ENCODE peak calls at places on chromosomes 3 and 15, in six cellular contexts. G, Y, R, V, O and X are unnamed samples.

GRCh38 chr3:195907730-195908438 is 467 bp downstream of the TNK2 start:
- DNase-seq in G (peak), Y (peak), R (peak), V (peak), O (peak), X (no peak)

GRCh38 chr15:74799843-74800558 is 12.6 kb upstream of the LMAN1L start:
- DNase-seq in G (peak), Y (peak), R (peak), V (peak), O (peak), X (no peak)

GRCh38 chr15:38864122-38864521 is 299.5 kb upstream of the RASGRP1 start:
- DNase-seq in G (no peak), Y (no peak), R (no peak), V (no peak), O (no peak), X (no peak)

GRCh38 chr15:96234109-96234892 is 96.2 kb upstream of the NR2F2 start:
- DNase-seq in G (no peak), Y (no peak), R (no peak), V (no peak), O (no peak), X (no peak)

GRCh38 chr15:48442011-48442410 is 110.8 kb downstream of the DUT start:
- DNase-seq in G (no peak), Y (no peak), R (no peak), V (no peak), O (no peak), X (no peak)

GRCh38 chr15:49538520-49538919 is 82.1 kb downstream of the FAM227B start:
- DNase-seq in G (no peak), Y (no peak), R (no peak), V (no peak), O (no peak), X (no peak)

GRCh38 chr15:22903427-22903826 is 65.0 kb downstream of the NIPA2 start:
- DNase-seq in G (no peak), Y (no peak), R (no peak), V (peak), O (no peak), X (no peak)

GRCh38 chr3:180223268-180223667 is 186.5 kb upstream of the PEX5L start:
- DNase-seq in G (no peak), Y (no peak), R (no peak), V (no peak), O (no peak), X (no peak)

GRCh38 chr3:58009026-58009748 is 965 bp downstream of the FLNB start:
- DNase-seq in G (peak), Y (peak), R (peak), V (peak), O (no peak), X (no peak)

GRCh38 chr3:24513463-24513862 is 18.8 kb upstream of the THRB start:
- DNase-seq in G (no peak), Y (no peak), R (no peak), V (no peak), O (no peak), X (no peak)

GRCh38 chr3:156307704-156308103 is 187.3 kb downstream of the KCNAB1 start:
- DNase-seq in G (no peak), Y (peak), R (peak), V (no peak), O (peak), X (no peak)

GRCh38 chr3:50612234-50612972 is 829 bp upstream of the CISH start:
- DNase-seq in G (no peak), Y (no peak), R (peak), V (no peak), O (no peak), X (no peak)

GRCh38 chr15:95024388-95024787 is 793.0 kb downstream of the MCTP2 start:
- DNase-seq in G (no peak), Y (no peak), R (no peak), V (no peak), O (no peak), X (no peak)

GRCh38 chr15:101112336-101113113 is 139.3 kb downstream of the CHSY1 start:
- DNase-seq in G (no peak), Y (no peak), R (no peak), V (peak), O (no peak), X (no peak)

GRCh38 chr3:55526332-55527030 is 39.4 kb upstream of the WNT5A start:
- DNase-seq in G (peak), Y (peak), R (no peak), V (no peak), O (no peak), X (no peak)

GRCh38 chr3:56593455-56594158 is 36.6 kb downstream of the CCDC66 start:
- DNase-seq in G (no peak), Y (no peak), R (no peak), V (no peak), O (no peak), X (no peak)

GRCh38 chr15:39466428-39466827 is 114.5 kb upstream of the THBS1 start:
- DNase-seq in G (peak), Y (peak), R (peak), V (peak), O (peak), X (no peak)

GRCh38 chr3:178048768-178049167 is 487.5 kb upstream of the KCNMB2 start:
- DNase-seq in G (no peak), Y (no peak), R (no peak), V (no peak), O (no peak), X (no peak)

GRCh38 chr3:86967062-86967461 is 23.9 kb downstream of the VGLL3 start:
- DNase-seq in G (no peak), Y (no peak), R (no peak), V (no peak), O (no peak), X (no peak)

GRCh38 chr3:134453631-134454030 is 32.2 kb downstream of the ANAPC13 start:
- DNase-seq in G (no peak), Y (no peak), R (no peak), V (no peak), O (no peak), X (no peak)

GRCh38 chr3:37761583-37761982 is 100.1 kb upstream of the CTDSPL start:
- DNase-seq in G (no peak), Y (no peak), R (no peak), V (no peak), O (no peak), X (no peak)

GRCh38 chr15:74642724-74643367 is 27.2 kb downstream of the CLK3 start:
- DNase-seq in G (no peak), Y (no peak), R (no peak), V (no peak), O (no peak), X (no peak)

GRCh38 chr3:85808750-85809149 is 850.0 kb downstream of the CADM2 start:
- DNase-seq in G (no peak), Y (no peak), R (no peak), V (no peak), O (no peak), X (no peak)

GRCh38 chr3:13812039-13812438 is 67.8 kb downstream of the WNT7A start:
- DNase-seq in G (no peak), Y (no peak), R (no peak), V (peak), O (no peak), X (no peak)

GRCh38 chr3:130276203-130276803 is 69.2 kb upstream of the COL6A5 start:
- DNase-seq in G (no peak), Y (no peak), R (no peak), V (no peak), O (no peak), X (no peak)

GRCh38 chr3:31009881-31010280 is 115.4 kb upstream of the GADL1 start:
- DNase-seq in G (no peak), Y (no peak), R (no peak), V (no peak), O (no peak), X (no peak)

GRCh38 chr15:90064931-90065681 is 37.2 kb downstream of the IDH2 start:
- DNase-seq in G (peak), Y (no peak), R (no peak), V (peak), O (peak), X (no peak)

GRCh38 chr3:177124882-177125281 is 72.4 kb downstream of the TBL1XR1 start:
- DNase-seq in G (no peak), Y (no peak), R (no peak), V (no peak), O (no peak), X (no peak)

GRCh38 chr3:9201278-9201677 is 48.2 kb downstream of the SRGAP3 start:
- DNase-seq in G (no peak), Y (no peak), R (no peak), V (no peak), O (no peak), X (no peak)

GRCh38 chr3:155189478-155189877 is 104.0 kb downstream of the STRIT1 start:
- DNase-seq in G (no peak), Y (no peak), R (no peak), V (no peak), O (no peak), X (no peak)

GRCh38 chr3:122298239-122298638 is 26.8 kb upstream of the CSTA start:
- DNase-seq in G (no peak), Y (no peak), R (no peak), V (no peak), O (no peak), X (no peak)

GRCh38 chr15:100516592-100517489 is 11.9 kb downstream of the CERS3 start:
- DNase-seq in G (peak), Y (no peak), R (no peak), V (no peak), O (no peak), X (no peak)

GRCh38 chr15:68126415-68126814 is 72.3 kb downstream of the PIAS1 start:
- DNase-seq in G (no peak), Y (no peak), R (no peak), V (no peak), O (peak), X (no peak)

GRCh38 chr3:191762323-191762960 is 301.5 kb downstream of the PYDC2 start:
- DNase-seq in G (no peak), Y (no peak), R (no peak), V (no peak), O (no peak), X (no peak)

GRCh38 chr3:21477896-21478295 is 273.1 kb downstream of the ZNF385D start:
- DNase-seq in G (no peak), Y (no peak), R (no peak), V (no peak), O (no peak), X (no peak)

GRCh38 chr15:54017911-54018310 is 39.7 kb downstream of the UNC13C start:
- DNase-seq in G (no peak), Y (no peak), R (no peak), V (no peak), O (no peak), X (no peak)

GRCh38 chr15:38069506-38069905 is 135.1 kb downstream of the TMCO5A start:
- DNase-seq in G (no peak), Y (no peak), R (no peak), V (no peak), O (no peak), X (no peak)

GRCh38 chr3:123750659-123751420 is 133.3 kb downstream of the MYLK start:
- DNase-seq in G (peak), Y (no peak), R (no peak), V (no peak), O (no peak), X (no peak)
- H3K4me3 ChIP-seq in G (no peak), Y (no peak), R (no peak), V (no peak), O (no peak), X (no peak)

GRCh38 chr3:33440578-33441321 is 545 bp upstream of the UBP1 start:
- DNase-seq in G (peak), Y (peak), R (no peak), V (peak), O (peak), X (peak)
- TF ChIP-seq POLR2A in G (peak), Y (peak), R (peak), V (peak), O (peak), X (peak)

GRCh38 chr3:16907245-16907644 is 22.5 kb downstream of the PLCL2 start:
- DNase-seq in G (no peak), Y (no peak), R (no peak), V (no peak), O (no peak), X (no peak)
- H3K27ac ChIP-seq in G (peak), Y (peak), R (peak), V (no peak), O (peak), X (no peak)

GRCh38 chr3:52441122-52441771 is 3.7 kb downstream of the SEMA3G start:
- DNase-seq in G (no peak), Y (no peak), R (peak), V (peak), O (no peak), X (no peak)
- H3K4me3 ChIP-seq in G (no peak), Y (no peak), R (no peak), V (no peak), O (peak), X (no peak)

DNA sequence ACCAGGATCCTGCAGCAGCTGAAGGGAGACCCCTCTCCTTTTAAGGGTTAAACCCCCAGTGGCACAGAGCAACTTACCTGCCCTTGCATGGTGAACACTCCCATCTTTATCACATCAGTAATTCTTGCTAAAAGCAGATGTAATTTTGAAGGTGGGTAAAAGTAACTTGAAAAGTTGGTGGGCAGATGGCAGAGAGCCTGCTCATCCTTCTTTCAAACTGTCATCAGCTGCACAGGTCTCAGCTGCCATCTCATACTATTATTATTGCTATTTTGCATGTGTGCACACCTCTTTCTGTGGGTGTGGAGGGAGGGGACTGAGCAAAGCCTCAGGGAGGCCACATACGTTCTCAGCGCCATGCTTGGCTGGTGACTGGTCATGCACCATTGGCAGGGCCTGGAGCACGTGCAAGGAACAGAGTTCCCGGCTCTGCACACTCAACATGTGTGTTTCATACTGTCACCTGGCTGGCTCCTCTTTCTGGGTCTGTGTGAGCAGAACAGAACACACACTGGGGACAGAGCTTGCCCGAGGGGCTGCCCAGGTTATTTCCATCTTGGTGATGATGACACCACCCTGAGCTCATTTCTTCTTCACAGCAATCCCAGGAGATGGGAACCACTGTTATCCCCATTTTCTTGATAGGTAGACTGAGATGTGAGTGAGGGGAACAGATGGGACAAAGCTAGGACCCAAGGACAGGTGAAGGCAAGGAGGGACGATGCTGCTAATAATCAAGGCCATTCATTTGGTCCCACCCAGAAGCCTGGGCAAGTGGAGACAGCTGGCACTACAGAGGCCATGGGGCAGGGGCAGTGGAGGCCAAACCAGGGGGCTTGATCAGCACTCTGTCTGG is 95.8 kb upstream of the KLF13 start:
- DNase-seq in G (no peak), Y (no peak), R (no peak), V (peak), O (no peak), X (peak)
- TF ChIP-seq POLR2A in G (no peak), Y (no peak), R (no peak), V (no peak), O (no peak), X (no peak)

DNA sequence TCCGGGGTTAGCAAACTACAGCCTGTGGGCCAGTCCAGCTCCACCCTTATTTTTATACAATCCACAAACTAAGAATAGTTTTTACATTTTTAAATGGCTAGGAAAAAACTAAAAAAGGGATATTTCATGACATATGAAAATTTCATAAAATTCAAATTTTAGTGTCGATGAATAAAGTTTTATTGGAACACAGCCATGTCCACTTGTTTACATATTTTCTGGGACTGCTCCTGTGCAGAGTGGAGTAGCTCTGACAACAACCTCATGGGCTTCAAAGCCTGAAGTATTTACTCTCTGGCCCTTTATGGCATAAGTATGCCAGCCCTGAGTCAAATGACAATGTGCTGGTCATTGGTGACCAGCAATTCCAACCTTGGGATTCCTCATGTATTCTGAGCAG is 17.2 kb downstream of the EFCC1 start:
- DNase-seq in G (no peak), Y (no peak), R (no peak), V (no peak), O (no peak), X (no peak)
- H3K27ac ChIP-seq in G (no peak), Y (no peak), R (no peak), V (peak), O (peak), X (peak)